ENCODE peak calls at places on chromosome 19, in seven cellular contexts. I is CD4-positive, alpha-beta memory T cell; G is thoracic aorta; Z is heart right ventricle; X is upper lobe of right lung; L is left lung; D is heart left ventricle. P is an unnamed sample.

GRCh38 chr19:17125052-17125727 is 49.6 kb downstream of the MYO9B start:
- DNase-seq in I (peak; percentile 82), G (no peak), Z (no peak), X (no peak), L (no peak), D (no peak), P (no peak)

GRCh38 chr19:51122112-51122981 is 2.4 kb upstream of the SIGLEC9 start:
- DNase-seq in I (no peak), G (no peak), Z (no peak), X (no peak), L (no peak), D (no peak), P (no peak)

GRCh38 chr19:38210458-38210987 is 13.5 kb downstream of the DPF1 start:
- DNase-seq in I (no peak), G (no peak), Z (peak; percentile 71), X (no peak), L (peak; percentile 67), D (peak; percentile 84), P (no peak)

GRCh38 chr19:47240996-47241918 is 10.3 kb upstream of the BBC3 start:
- DNase-seq in I (peak; percentile 84), G (peak; percentile 67), Z (peak; percentile 45), X (peak; percentile 90), L (peak; percentile 79), D (peak; percentile 77), P (no peak)

GRCh38 chr19:45681391-45682015 is 10.2 kb downstream of the SNRPD2 start:
- DNase-seq in I (peak; percentile 85), G (peak; percentile 41), Z (peak; percentile 84), X (peak; percentile 93), L (peak; percentile 87), D (peak; percentile 91), P (no peak)

GRCh38 chr19:41746593-41747227 is 8.6 kb upstream of the CEACAM6 start:
- DNase-seq in I (peak; percentile 50), G (no peak), Z (no peak), X (no peak), L (peak; percentile 57), D (no peak), P (no peak)

GRCh38 chr19:33437351-33438015 is 64.0 kb downstream of the CEBPG start:
- DNase-seq in I (no peak), G (no peak), Z (no peak), X (peak; percentile 27), L (peak; percentile 20), D (peak; percentile 20), P (no peak)

GRCh38 chr19:43667524-43668405 is 2.2 kb downstream of the PLAUR start:
- DNase-seq in I (no peak), G (no peak), Z (peak; percentile 17), X (peak; percentile 70), L (peak; percentile 52), D (no peak), P (no peak)

GRCh38 chr19:10292206-10292788 is 2.5 kb downstream of the ICAM5 start:
- DNase-seq in I (peak; percentile 53), G (peak; percentile 28), Z (peak; percentile 85), X (peak; percentile 96), L (peak; percentile 94), D (peak; percentile 92), P (no peak)

GRCh38 chr19:5128251-5128931 is 159.5 kb downstream of the KDM4B start:
- DNase-seq in I (no peak), G (no peak), Z (peak; percentile 78), X (no peak), L (no peak), D (no peak), P (no peak)
- H3K4me1 ChIP-seq in I (peaks cover 15% of the 10 kb centered on the region), G (peaks cover 9% of the 10 kb centered on the region), Z (peaks cover 41% of the 10 kb centered on the region), X (peaks cover 7% of the 10 kb centered on the region), L (no peaks in the 10 kb centered on the region), D (peaks cover 14% of the 10 kb centered on the region), P (no peaks in the 10 kb centered on the region)

GRCh38 chr19:15548648-15549047 is 40.3 kb downstream of the CYP4F22 start:
- DNase-seq in I (no peak), G (no peak), Z (no peak), X (no peak), L (no peak), D (no peak), P (no peak)

GRCh38 chr19:15544970-15545369 is 36.6 kb downstream of the CYP4F22 start:
- DNase-seq in I (no peak), G (no peak), Z (no peak), X (no peak), L (no peak), D (no peak), P (no peak)

GRCh38 chr19:15539638-15540037 is 31.3 kb downstream of the CYP4F22 start:
- DNase-seq in I (no peak), G (no peak), Z (no peak), X (no peak), L (no peak), D (no peak), P (no peak)

GRCh38 chr19:15540435-15540834 is 32.1 kb downstream of the CYP4F22 start:
- DNase-seq in I (no peak), G (no peak), Z (no peak), X (no peak), L (no peak), D (no peak), P (no peak)

DNA sequence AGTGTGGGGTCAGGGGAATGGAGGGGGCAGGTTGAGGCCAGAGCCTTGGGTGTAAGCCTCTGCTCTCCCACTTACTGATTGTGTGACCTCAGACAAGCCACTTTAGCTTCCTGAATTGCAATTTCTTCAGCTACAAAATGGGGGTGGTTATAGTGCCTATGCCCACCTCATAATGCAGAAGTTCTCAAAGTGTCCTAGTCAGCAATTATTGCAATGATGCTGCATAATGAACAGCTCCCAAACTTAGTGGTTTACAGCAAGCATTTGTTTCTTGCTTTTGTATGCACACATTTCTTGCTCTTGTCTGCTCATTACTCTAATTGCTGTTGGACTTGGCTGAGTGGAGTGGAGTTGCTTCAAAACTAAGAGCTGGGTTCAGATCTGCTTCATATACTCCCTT is 36.0 kb downstream of the CYP4F22 start:
- DNase-seq in I (no peak), G (no peak), Z (no peak), X (no peak), L (no peak), D (no peak), P (no peak)
- H3K9me3 ChIP-seq in I (no peaks in the 10 kb centered on the region), G (no peaks in the 10 kb centered on the region), Z (peaks cover 3% of the 10 kb centered on the region), X (no peaks in the 10 kb centered on the region), L (no peaks in the 10 kb centered on the region), D (no peaks in the 10 kb centered on the region), P (no peaks in the 10 kb centered on the region)

GRCh38 chr19:1074512-1075283 is 7.7 kb downstream of the ARHGAP45 start:
- DNase-seq in I (peak; percentile 92), G (no peak), Z (peak; percentile 85), X (peak; percentile 97), L (peak; percentile 93), D (peak; percentile 95), P (no peak)

GRCh38 chr19:1076046-1076386 is 9.0 kb downstream of the ARHGAP45 start:
- DNase-seq in I (no peak), G (no peak), Z (no peak), X (no peak), L (no peak), D (no peak), P (no peak)

GRCh38 chr19:1072371-1073015 is 5.5 kb downstream of the ARHGAP45 start:
- DNase-seq in I (no peak), G (no peak), Z (no peak), X (no peak), L (no peak), D (no peak), P (no peak)

GRCh38 chr19:1073063-1073955 is 6.3 kb downstream of the ARHGAP45 start:
- DNase-seq in I (no peak), G (no peak), Z (no peak), X (no peak), L (no peak), D (peak; percentile 64), P (no peak)

DNA sequence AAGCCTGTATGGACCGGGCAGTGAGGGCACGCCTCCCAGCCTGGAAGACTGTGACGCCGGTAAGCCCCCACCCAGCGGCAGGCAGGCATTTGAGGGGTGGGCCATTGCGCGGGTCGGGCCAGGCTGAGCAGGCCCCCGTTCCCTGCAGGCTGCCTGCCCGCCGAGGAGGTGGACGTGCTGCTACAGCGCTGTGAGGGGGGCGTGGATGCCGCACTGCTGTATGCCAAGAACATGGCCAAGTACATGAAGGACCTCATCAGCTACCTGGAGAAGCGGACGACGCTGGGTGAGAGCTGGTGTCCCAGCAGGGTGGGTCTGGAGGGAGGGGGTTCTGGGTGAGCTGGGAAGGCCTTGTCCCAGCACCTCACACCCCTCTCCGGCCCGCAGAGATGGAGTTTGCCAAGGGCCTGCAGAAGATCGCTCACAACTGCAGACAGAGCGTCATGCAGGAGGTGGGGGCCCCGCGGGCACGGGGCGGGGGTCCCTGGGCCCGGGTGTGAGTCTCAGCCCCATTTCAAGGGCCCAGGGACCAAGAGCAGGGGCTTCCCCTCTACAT is 7.1 kb downstream of the ARHGAP45 start:
- DNase-seq in I (no peak), G (no peak), Z (no peak), X (no peak), L (peak; percentile 31), D (no peak), P (no peak)
- H3K27ac ChIP-seq in I (peak overlapping the region; percentile 42), G (no peak overlapping the region), Z (peak overlapping the region; percentile 81), X (peak overlapping the region; percentile 58), L (peak overlapping the region; percentile 82), D (no peak overlapping the region), P (peak overlapping the region; percentile 48)

DNA sequence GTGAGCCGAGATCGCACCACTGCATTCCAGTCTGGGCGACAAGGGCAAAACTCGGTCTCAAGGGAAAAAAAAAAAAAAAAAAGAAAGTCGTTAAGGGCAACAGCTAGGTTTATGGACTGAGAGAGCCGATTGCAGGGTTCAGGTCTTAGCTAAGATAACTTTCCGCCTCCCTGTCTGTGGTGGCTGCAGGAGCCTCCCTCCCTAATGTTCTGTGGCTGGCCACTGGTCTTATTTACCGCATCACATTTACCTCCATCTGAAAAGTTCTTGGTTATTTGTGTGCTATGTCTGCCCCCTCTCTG is 722 bp upstream of the CRTC1 start:
- DNase-seq in I (no peak), G (no peak), Z (no peak), X (no peak), L (no peak), D (no peak), P (no peak)
- H3K4me1 ChIP-seq in I (peaks cover 20% of the 10 kb centered on the region), G (peaks cover 13% of the 10 kb centered on the region), Z (peaks cover 20% of the 10 kb centered on the region), X (peaks cover 19% of the 10 kb centered on the region), L (peaks cover 14% of the 10 kb centered on the region), D (peaks cover 6% of the 10 kb centered on the region), P (peaks cover 15% of the 10 kb centered on the region)

GRCh38 chr19:24101459-24102122 is 14.6 kb downstream of the ZNF254 start:
- DNase-seq in I (no peak), G (no peak), Z (no peak), X (no peak), L (no peak), D (no peak), P (no peak)

GRCh38 chr19:24099829-24100228 is 12.8 kb downstream of the ZNF254 start:
- DNase-seq in I (no peak), G (no peak), Z (no peak), X (no peak), L (no peak), D (no peak), P (no peak)

DNA sequence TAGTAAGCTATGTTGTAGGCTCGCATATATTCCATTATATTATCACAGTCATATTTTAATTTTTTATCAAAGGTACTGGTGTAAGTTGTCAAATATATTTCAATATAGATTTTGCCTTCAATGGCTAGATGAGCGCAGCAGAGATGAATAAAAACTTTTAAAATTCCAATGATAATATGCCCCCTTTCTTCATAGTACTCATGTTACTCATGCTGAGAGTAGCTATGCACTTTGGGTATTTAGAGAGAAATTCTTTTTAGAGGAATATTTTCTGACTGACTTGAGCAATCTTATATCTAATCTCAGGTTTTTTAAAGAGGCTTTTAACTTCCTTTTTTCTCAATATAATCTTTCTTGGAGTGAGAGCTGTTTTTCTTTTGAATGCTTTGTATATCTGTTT is 11.4 kb downstream of the ZNF254 start:
- DNase-seq in I (no peak), G (no peak), Z (no peak), X (no peak), L (no peak), D (no peak), P (no peak)
- H3K9me3 ChIP-seq in I (no peaks in the 10 kb centered on the region), G (no peaks in the 10 kb centered on the region), Z (no peaks in the 10 kb centered on the region), X (no peaks in the 10 kb centered on the region), L (no peaks in the 10 kb centered on the region), D (no peaks in the 10 kb centered on the region), P (peaks cover 4% of the 10 kb centered on the region)